ENCODE peak calls at places on chromosome 14, in five cellular contexts. F is left cardiac atrium, C is mammary epithelial cell, D is AML-193, J is pulmonary artery endothelial cell. R is an unnamed sample.
A peak's percentile ranks its signal among the peaks of the same experiment; 100 is the strongest.

GRCh38 chr14:54625158-54625557 is 58.2 kb downstream of the SAMD4A start:
- DNase-seq in F (no peak), J (no peak), C (no peak), D (no peak), R (no peak)

GRCh38 chr14:104403421-104404220 is 175.9 kb upstream of the C14orf180 start:
- DNase-seq in C (no peak), F (no peak), J (no peak), D (no peak), R (no peak)

GRCh38 chr14:91075553-91075952 is 15.1 kb upstream of the RPS6KA5 start:
- DNase-seq in F (no peak), D (no peak), J (no peak), C (no peak), R (no peak)

GRCh38 chr14:35390577-35391387 is 13.8 kb downstream of the NFKBIA start:
- DNase-seq in J (no peak), D (no peak), F (no peak), C (peak; percentile 31), R (peak; percentile 37)

GRCh38 chr14:21097616-21098133 is 780 bp downstream of the ZNF219 start:
- DNase-seq in D (no peak), F (no peak), C (no peak), J (no peak), R (no peak)

GRCh38 chr14:33768458-33768830 is 182.4 kb downstream of the EGLN3 start:
- DNase-seq in D (no peak), F (no peak), J (peak; percentile 4), C (no peak), R (no peak)

GRCh38 chr14:90213099-90213748 is 43.1 kb upstream of the PSMC1 start:
- DNase-seq in C (no peak), J (no peak), F (peak; percentile 31), D (no peak), R (no peak)

GRCh38 chr14:72024043-72024407 is 91.8 kb downstream of the RGS6 start:
- DNase-seq in C (peak; percentile 14), J (no peak), F (no peak), D (peak; percentile 16), R (peak; percentile 62)

GRCh38 chr14:54189358-54190354 is 207.2 kb upstream of the CDKN3 start:
- DNase-seq in F (no peak), D (no peak), C (peak; percentile 92), J (no peak), R (peak; percentile 94)

GRCh38 chr14:94917041-94917600 is 147.2 kb upstream of the GSC start:
- DNase-seq in D (no peak), J (no peak), F (no peak), C (no peak), R (no peak)

GRCh38 chr14:95507701-95508103 is 8.7 kb downstream of the SYNE3 start:
- DNase-seq in D (peak; percentile 52), J (no peak), F (peak; percentile 66), C (peak; percentile 73), R (peak; percentile 78)

GRCh38 chr14:101858791-101859537 is 97.5 kb downstream of the PPP2R5C start:
- DNase-seq in D (no peak), F (no peak), J (no peak), C (no peak), R (no peak)

GRCh38 chr14:55893695-55894094 is 224.5 kb upstream of the PELI2 start:
- DNase-seq in C (no peak), F (no peak), D (no peak), J (no peak), R (no peak)

GRCh38 chr14:104601786-104602185 is 2.8 kb downstream of the TMEM179 start:
- DNase-seq in F (peak; percentile 17), D (no peak), C (no peak), J (no peak), R (no peak)

R was measured in PC-3.